ENCODE peak calls at places on chromosomes 3 and 15, in ten cellular contexts. J, D, E, X, V, Q, C, R, Z and W are unnamed samples.

GRCh38 chr3:191290311-191291025 is 38.7 kb upstream of the CCDC50 start:
- DNase-seq in J (no peak), D (no peak), E (no peak), X (no peak), V (no peak), Q (no peak), C (no peak), R (peak), Z (no peak), W (no peak)

GRCh38 chr3:131474115-131474514 is 28.7 kb downstream of the MRPL3 start:
- DNase-seq in J (no peak), D (no peak), E (no peak), X (no peak), V (no peak), Q (no peak), C (no peak), R (no peak), Z (no peak), W (no peak)

GRCh38 chr3:49161808-49162530 is 4.2 kb downstream of the CCDC71 start:
- DNase-seq in J (no peak), D (no peak), E (no peak), X (no peak), V (no peak), Q (no peak), C (no peak), R (no peak), Z (no peak), W (no peak)

GRCh38 chr3:179768080-179768479 is 115.2 kb downstream of the USP13 start:
- DNase-seq in J (peak), D (no peak), E (no peak), X (no peak), V (peak), Q (peak), C (no peak), R (peak), Z (no peak), W (no peak)

GRCh38 chr3:133837487-133838295 is 32.1 kb downstream of the SRPRB start:
- DNase-seq in J (no peak), D (no peak), E (no peak), X (no peak), V (no peak), Q (no peak), C (no peak), R (no peak), Z (no peak), W (no peak)

GRCh38 chr3:149813367-149814281 is 609 bp downstream of the RNF13 start:
- DNase-seq in J (peak), D (no peak), E (peak), X (peak), V (peak), Q (peak), C (no peak), R (peak), Z (no peak), W (peak)

GRCh38 chr3:134423153-134423552 is 48.9 kb upstream of the AMOTL2 start:
- DNase-seq in J (no peak), D (no peak), E (no peak), X (no peak), V (peak), Q (peak), C (no peak), R (peak), Z (no peak), W (no peak)

GRCh38 chr3:133130168-133130567 is 92.0 kb downstream of the TMEM108 start:
- DNase-seq in J (no peak), D (no peak), E (no peak), X (no peak), V (no peak), Q (no peak), C (no peak), R (no peak), Z (no peak), W (no peak)

GRCh38 chr3:179182892-179183291 is 34.7 kb downstream of the PIK3CA start:
- DNase-seq in J (no peak), D (no peak), E (no peak), X (no peak), V (no peak), Q (no peak), C (no peak), R (peak), Z (no peak), W (no peak)

GRCh38 chr3:65861718-65862117 is 177.0 kb downstream of the MAGI1 start:
- DNase-seq in J (no peak), D (no peak), E (no peak), X (no peak), V (no peak), Q (no peak), C (no peak), R (no peak), Z (no peak), W (no peak)

DNA sequence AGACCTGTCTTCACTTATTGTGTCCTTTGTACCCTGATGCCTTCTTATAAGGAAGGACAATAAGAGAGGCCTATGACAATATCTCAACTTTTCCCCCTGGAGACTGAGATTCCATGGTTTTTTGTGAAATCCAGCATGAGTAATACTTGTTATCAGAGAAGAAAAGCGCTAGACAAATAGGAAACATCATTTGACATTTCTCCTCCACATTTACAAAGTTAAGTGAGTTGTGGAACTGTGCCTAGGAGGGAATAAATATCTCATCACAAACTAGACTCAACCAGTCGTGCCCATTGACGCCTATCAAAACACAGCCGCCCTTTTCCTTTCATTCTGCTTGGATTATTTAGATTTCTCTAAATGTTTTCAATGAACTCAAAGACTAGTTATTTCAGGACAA is 253.1 kb downstream of the MECOM start:
- DNase-seq in J (no peak), D (no peak), E (no peak), X (no peak), V (no peak), Q (no peak), C (no peak), R (peak), Z (no peak), W (no peak)
- H3K4me3 ChIP-seq in J (no peak), D (no peak), E (no peak), X (no peak), V (no peak), Q (no peak), C (no peak), R (no peak), Z (no peak), W (no peak)

DNA sequence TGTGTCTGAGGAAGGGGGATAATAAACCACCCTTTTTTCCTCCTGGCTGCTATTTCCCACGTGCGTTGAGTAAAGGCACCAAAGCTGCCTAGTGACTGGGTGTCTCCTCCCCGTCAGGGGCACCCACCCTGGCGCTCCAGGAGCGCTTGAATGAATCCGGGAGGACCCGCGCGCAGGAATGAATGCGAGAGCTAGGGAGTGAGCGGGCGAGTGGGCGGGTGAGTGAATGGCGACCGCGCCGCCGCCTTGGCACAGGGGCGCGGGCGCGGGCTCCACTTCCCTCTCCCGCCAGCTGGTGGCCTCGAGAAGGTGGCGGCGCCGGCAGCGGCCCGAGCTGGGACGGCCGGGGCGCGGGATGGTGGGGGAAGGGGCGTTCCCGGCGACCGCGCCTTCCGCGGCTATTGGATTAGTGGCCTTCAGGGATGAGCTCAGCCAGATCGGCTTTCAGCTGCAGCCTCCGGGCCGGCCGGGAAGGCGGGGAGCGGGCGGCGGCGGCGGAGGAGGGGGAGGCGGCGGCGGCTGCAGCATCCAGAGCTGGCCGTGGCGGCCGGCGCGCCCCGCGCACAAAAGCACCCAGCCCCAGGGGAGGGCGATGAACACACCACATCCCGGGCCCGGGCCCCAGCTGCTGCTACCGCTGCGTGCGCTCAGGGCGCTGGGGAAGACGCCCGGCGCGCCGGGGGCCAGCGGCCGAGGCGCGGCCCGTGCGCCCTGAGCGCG is at the start of gene SPSB4:
- DNase-seq in J (peak), D (peak), E (no peak), X (no peak), V (peak), Q (peak), C (no peak), R (no peak), Z (no peak), W (no peak)
- H3K4me3 ChIP-seq in J (peak), D (peak), E (no peak), X (peak), V (peak), Q (no peak), C (peak), R (no peak), Z (peak), W (no peak)

DNA sequence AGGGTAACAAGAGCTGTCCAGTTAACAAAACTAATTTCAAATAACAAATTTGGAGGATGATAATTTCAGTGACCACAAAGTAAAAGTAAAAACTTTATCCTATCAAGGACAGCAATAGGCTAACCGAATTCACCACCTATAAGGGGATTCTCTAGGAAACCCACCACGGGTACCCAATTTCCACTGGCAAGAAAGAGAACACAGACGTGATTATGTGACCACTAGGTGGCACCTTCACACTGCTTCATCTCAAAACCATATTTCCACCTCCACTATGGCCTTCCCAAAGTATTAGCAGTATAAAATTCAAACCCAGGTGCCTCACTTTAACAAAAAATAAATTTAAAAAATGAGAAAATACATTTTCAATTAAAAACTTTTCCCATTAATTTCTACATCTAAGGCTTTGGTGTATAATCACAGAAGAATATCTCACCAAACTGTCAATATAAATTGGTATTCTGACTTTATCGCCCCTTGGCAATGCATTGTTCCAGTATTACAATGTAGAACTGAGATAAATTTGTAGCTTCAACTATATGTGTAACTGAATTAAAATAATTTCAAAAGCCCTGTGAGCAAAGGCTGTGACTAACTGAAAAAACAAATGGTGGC is 96.5 kb downstream of the FSIP1 start:
- DNase-seq in J (peak), D (no peak), E (peak), X (peak), V (peak), Q (peak), C (no peak), R (peak), Z (no peak), W (peak)
- H3K4me3 ChIP-seq in J (no peak), D (no peak), E (no peak), X (no peak), V (no peak), Q (no peak), C (no peak), R (no peak), Z (no peak), W (no peak)

DNA sequence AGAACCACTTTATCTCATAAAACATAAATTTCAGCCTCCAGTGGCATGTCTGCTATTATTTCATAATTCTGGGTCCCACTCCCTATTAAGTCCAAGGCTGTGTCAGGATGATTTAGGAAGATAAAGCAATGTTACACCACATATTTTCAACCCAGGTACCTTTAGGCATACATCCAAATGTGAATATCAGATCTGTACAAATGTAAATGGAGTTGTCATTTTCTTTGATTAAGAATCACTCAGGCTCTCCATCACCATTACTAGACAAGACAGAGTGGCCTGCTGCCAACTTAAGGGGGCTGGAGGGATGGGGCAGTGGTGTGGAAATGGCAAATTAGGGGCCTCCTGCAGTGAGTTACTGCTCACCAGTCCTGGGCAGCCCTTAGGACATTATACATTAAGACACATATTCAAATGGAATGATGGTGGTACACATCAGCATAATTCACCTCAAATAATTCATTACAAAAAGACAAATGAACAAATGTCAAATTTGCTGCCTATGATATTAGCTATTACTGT is 211.0 kb downstream of the TNIK start:
- DNase-seq in J (no peak), D (no peak), E (no peak), X (no peak), V (no peak), Q (no peak), C (no peak), R (no peak), Z (no peak), W (no peak)
- H3K4me3 ChIP-seq in J (no peak), D (no peak), E (peak), X (no peak), V (no peak), Q (no peak), C (no peak), R (no peak), Z (no peak), W (no peak)

DNA sequence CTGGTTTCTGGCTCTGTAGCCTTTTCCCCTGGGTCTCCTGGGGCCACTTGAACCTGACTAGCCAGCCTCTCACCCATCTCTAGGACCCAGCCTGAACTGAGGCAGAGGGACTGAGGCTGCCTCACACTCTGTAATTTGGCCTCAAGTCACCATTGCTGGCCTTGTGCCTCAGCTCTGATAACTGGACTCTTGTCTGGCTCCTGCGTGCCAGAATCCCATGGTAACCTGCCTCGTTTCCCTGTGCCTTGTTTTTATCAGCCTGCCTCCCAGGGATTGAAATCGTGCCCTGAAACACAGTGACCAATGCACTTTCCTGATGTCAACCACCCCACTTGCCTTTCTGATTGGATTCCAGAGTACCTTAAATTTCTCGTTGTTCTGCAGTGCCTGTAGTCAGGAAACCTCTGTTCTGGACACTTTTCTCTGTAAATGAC is 27.9 kb downstream of the CRTC3 start:
- DNase-seq in J (peak), D (peak), E (no peak), X (no peak), V (no peak), Q (no peak), C (no peak), R (peak), Z (peak), W (no peak)
- H3K4me3 ChIP-seq in J (peak), D (no peak), E (no peak), X (no peak), V (no peak), Q (no peak), C (no peak), R (peak), Z (no peak), W (no peak)

GRCh38 chr3:156816794-156817741 is 9.1 kb upstream of the LEKR1 start:
- DNase-seq in J (peak), D (peak), E (peak), X (peak), V (peak), Q (peak), C (no peak), R (peak), Z (peak), W (peak)

GRCh38 chr3:156818890-156819289 is 7.3 kb upstream of the LEKR1 start:
- DNase-seq in J (peak), D (no peak), E (no peak), X (no peak), V (no peak), Q (peak), C (no peak), R (peak), Z (no peak), W (no peak)

GRCh38 chr3:156816091-156816793 is 9.9 kb upstream of the LEKR1 start:
- DNase-seq in J (peak), D (peak), E (peak), X (peak), V (no peak), Q (peak), C (no peak), R (peak), Z (peak), W (no peak)

GRCh38 chr3:156819842-156820686 is 6.1 kb upstream of the LEKR1 start:
- DNase-seq in J (no peak), D (no peak), E (no peak), X (no peak), V (no peak), Q (no peak), C (no peak), R (no peak), Z (no peak), W (no peak)

DNA sequence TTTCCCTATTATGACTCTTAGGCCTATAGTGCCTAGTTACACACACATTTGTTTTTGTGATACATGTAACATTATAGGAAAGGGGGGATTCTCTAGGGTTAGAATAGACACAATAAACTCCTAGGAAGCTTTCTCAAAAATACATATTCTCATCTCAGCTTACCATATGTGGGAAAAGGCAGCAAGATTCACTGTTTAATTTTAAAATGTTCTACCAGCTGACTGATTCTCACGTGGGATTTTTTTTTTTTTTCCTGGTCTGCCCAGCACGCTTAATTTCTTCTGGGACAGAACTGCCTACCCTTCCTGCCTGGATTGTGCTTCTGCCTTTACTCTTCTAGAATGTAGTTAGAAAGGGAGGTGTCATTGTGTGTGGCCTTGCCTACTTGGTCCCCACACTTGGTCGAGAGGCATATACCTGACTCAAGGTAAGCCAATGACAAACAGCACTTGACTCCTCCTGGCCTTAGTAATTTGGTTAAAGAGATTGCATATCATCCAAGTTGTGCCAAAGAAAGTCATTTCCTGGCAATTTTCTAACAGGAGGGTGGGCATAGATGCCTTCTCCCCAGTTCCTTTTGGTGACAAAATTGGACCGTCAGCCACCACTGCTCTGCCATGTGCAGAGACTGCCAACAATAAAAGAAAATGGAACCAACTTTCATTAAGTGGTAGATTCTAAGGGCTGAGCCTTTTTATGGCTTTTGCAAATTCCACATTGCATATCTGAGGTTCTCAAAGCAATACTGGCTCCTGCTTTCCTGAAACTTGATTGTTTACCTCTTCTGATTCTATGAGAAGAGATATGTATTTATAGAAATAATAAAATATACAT is 8.0 kb upstream of the LEKR1 start:
- DNase-seq in J (peak), D (no peak), E (no peak), X (no peak), V (no peak), Q (no peak), C (no peak), R (no peak), Z (no peak), W (no peak)
- H3K4me3 ChIP-seq in J (peak), D (no peak), E (peak), X (peak), V (peak), Q (peak), C (no peak), R (no peak), Z (no peak), W (no peak)

GRCh38 chr15:76994496-76994895 is 430 bp upstream of the PSTPIP1 start:
- DNase-seq in J (no peak), D (no peak), E (no peak), X (no peak), V (no peak), Q (no peak), C (no peak), R (no peak), Z (no peak), W (no peak)
- H3K4me3 ChIP-seq in J (no peak), D (no peak), E (peak), X (peak), V (no peak), Q (no peak), C (no peak), R (no peak), Z (no peak), W (peak)

GRCh38 chr15:56245871-56246814 is 2.5 kb upstream of the RFX7 start:
- DNase-seq in J (peak), D (peak), E (peak), X (peak), V (peak), Q (peak), C (peak), R (peak), Z (peak), W (peak)
- H3K4me3 ChIP-seq in J (peak), D (peak), E (peak), X (peak), V (peak), Q (peak), C (peak), R (peak), Z (peak), W (peak)

DNA sequence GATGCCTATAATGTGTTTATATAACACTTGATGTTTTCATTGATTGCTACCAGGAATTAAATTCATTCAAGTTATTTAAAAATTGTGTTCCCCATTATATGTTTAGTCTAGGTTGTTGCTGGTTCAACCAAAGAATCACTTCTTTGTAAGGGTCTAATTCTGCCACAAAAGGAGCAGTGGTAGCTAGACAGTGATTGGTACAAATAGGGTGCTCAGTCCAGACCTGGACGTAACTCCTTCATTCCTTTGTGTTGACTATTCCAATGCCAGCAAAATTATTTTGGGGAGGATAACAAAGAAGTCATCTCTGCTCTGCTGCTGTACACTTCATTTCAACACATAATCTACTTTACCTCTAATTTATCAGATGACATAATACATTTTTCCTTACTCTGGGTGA is 1.2 kb downstream of the CHMP2B start:
- DNase-seq in J (peak), D (no peak), E (no peak), X (no peak), V (no peak), Q (no peak), C (no peak), R (peak), Z (no peak), W (no peak)
- H3K4me3 ChIP-seq in J (peak), D (peak), E (peak), X (peak), V (no peak), Q (peak), C (peak), R (peak), Z (peak), W (no peak)

GRCh38 chr15:66654718-66655375 is 47.2 kb upstream of the SMAD6 start:
- DNase-seq in J (no peak), D (no peak), E (peak), X (peak), V (no peak), Q (no peak), C (no peak), R (no peak), Z (peak), W (peak)
- H3K4me3 ChIP-seq in J (peak), D (peak), E (peak), X (peak), V (no peak), Q (no peak), C (no peak), R (no peak), Z (peak), W (no peak)